ENCODE peak calls at places on chromosomes 5 and 9, in six cellular contexts. Q is H1, S is HepG2, J is SK-N-SH, T is K562, O is GM12878. I is an unnamed sample.

GRCh38 chr9:123434619-123435240 is 78.7 kb downstream of the CRB2 start:
- DNase-seq in Q (peak), S (peak), J (peak), T (peak), O (no peak), I (no peak)

GRCh38 chr5:31911291-31912265 is 262.5 kb downstream of the GOLPH3 start:
- DNase-seq in Q (no peak), S (no peak), J (no peak), T (no peak), O (no peak), I (no peak)

GRCh38 chr5:172403191-172403794 is 51.0 kb downstream of the SH3PXD2B start:
- DNase-seq in Q (peak), S (no peak), J (no peak), T (no peak), O (no peak), I (no peak)

GRCh38 chr9:35755071-35755470 is 995 bp upstream of the MSMP start:
- DNase-seq in Q (no peak), S (no peak), J (no peak), T (no peak), O (no peak), I (no peak)

GRCh38 chr5:83149671-83150070 is 72.3 kb downstream of the XRCC4 start:
- DNase-seq in Q (no peak), S (no peak), J (no peak), T (no peak), O (no peak), I (no peak)

GRCh38 chr9:23342296-23342695 is 483.7 kb downstream of the ELAVL2 start:
- DNase-seq in Q (no peak), S (peak), J (no peak), T (no peak), O (no peak), I (no peak)

GRCh38 chr5:84016090-84016489 is 295.4 kb upstream of the HAPLN1 start:
- DNase-seq in Q (no peak), S (no peak), J (no peak), T (no peak), O (no peak), I (no peak)

GRCh38 chr5:176397736-176398420 is 9.3 kb downstream of the HIGD2A start:
- DNase-seq in Q (no peak), S (no peak), J (no peak), T (no peak), O (no peak), I (no peak)

GRCh38 chr5:72517961-72518690 is 10.9 kb upstream of the ZNF366 start:
- DNase-seq in Q (no peak), S (peak), J (no peak), T (no peak), O (no peak), I (peak)

GRCh38 chr5:96823900-96824351 is 16.2 kb upstream of the ERAP1 start:
- DNase-seq in Q (no peak), S (peak), J (peak), T (no peak), O (no peak), I (no peak)

GRCh38 chr9:133440884-133441283 is 18.7 kb downstream of the ADAMTS13 start:
- DNase-seq in Q (no peak), S (no peak), J (no peak), T (peak), O (no peak), I (no peak)

GRCh38 chr5:171852255-171852681 is 66.7 kb downstream of the SMIM23 start:
- DNase-seq in Q (no peak), S (no peak), J (no peak), T (peak), O (no peak), I (peak)

GRCh38 chr5:149452665-149453617 is 73.8 kb upstream of the IL17B start:
- DNase-seq in Q (no peak), S (peak), J (no peak), T (no peak), O (no peak), I (no peak)

GRCh38 chr5:126373621-126374416 is 49.4 kb upstream of the GRAMD2B start:
- DNase-seq in Q (no peak), S (no peak), J (no peak), T (no peak), O (no peak), I (no peak)

GRCh38 chr5:126369995-126370731 is 53.0 kb upstream of the GRAMD2B start:
- DNase-seq in Q (no peak), S (peak), J (peak), T (no peak), O (no peak), I (no peak)

GRCh38 chr5:126368239-126368812 is 54.9 kb upstream of the GRAMD2B start:
- DNase-seq in Q (peak), S (peak), J (no peak), T (no peak), O (no peak), I (no peak)

GRCh38 chr5:126369083-126369482 is 54.1 kb upstream of the GRAMD2B start:
- DNase-seq in Q (no peak), S (no peak), J (no peak), T (no peak), O (no peak), I (no peak)

GRCh38 chr5:126370796-126371718 is 52.2 kb upstream of the GRAMD2B start:
- DNase-seq in Q (no peak), S (peak), J (peak), T (no peak), O (no peak), I (no peak)
- TF ChIP-seq POLR2AphosphoS5 in Q (no peak), S (peak), J (peak), T (no peak), O (no peak), I (no peak)

GRCh38 chr5:122187426-122187825 is 58.1 kb downstream of the ZNF474 start:
- DNase-seq in Q (no peak), S (no peak), J (peak), T (no peak), O (no peak), I (no peak)

GRCh38 chr5:122190156-122190555 is 60.8 kb downstream of the ZNF474 start:
- DNase-seq in Q (no peak), S (no peak), J (no peak), T (no peak), O (no peak), I (no peak)

GRCh38 chr5:122192477-122192876 is 63.1 kb downstream of the ZNF474 start:
- DNase-seq in Q (no peak), S (no peak), J (no peak), T (no peak), O (no peak), I (no peak)

GRCh38 chr5:122195784-122196394 is 66.5 kb downstream of the ZNF474 start:
- DNase-seq in Q (peak), S (peak), J (peak), T (peak), O (no peak), I (no peak)

DNA sequence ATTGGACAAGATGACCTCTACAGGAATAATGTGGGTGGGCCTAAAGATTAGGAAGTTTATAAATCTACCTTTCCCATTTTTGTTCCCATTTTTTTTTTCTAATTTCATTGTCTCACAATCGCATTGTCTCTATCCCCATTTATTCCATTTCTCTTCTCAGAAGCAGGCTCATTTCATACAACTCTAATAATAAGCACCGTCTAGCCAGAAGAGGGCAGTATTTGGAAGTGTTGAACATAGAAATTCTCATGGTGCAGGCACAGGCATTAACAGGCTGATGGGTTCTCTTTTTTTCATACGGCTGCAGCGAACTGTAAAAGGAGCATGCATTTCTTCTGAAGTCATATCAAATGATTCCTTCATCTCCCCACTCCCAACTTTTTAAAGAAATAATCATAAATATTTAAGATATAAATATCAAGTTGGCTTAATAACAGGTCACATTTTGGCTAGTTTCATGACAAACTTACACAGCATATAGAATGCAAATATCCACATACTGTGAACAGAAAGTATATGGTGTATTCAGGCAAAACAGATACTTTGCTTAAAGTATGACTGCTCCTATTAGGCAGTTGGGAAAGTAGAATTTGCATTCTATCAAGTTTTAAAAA is 63.6 kb downstream of the ZNF474 start:
- DNase-seq in Q (no peak), S (peak), J (peak), T (peak), O (peak), I (peak)
- TF ChIP-seq CTCF in Q (peak), S (peak), J (peak), T (peak), O (peak), I (peak)

GRCh38 chr5:177473461-177473991 is at the start of gene DBN1:
- DNase-seq in Q (peak), S (no peak), J (peak), T (peak), O (no peak), I (no peak)
- TF ChIP-seq GABPA in Q (no peak), S (no peak), J (no peak), T (no peak), O (no peak), I (no peak)

GRCh38 chr5:57207681-57208080 is 33.8 kb downstream of the GPBP1 start:
- DNase-seq in Q (peak), S (no peak), J (no peak), T (no peak), O (no peak), I (no peak)
- TF ChIP-seq POLR2AphosphoS5 in Q (no peak), S (no peak), J (no peak), T (no peak), O (no peak), I (no peak)

GRCh38 chr9:114384836-114385411 is 2.9 kb downstream of the AKNA start:
- DNase-seq in Q (no peak), S (no peak), J (no peak), T (no peak), O (no peak), I (no peak)
- TF ChIP-seq CTCF in Q (no peak), S (no peak), J (no peak), T (no peak), O (no peak), I (no peak)

GRCh38 chr5:81303563-81303962 is 2.2 kb downstream of the ZCCHC9 start:
- DNase-seq in Q (no peak), S (peak), J (no peak), T (no peak), O (no peak), I (no peak)
- TF ChIP-seq GABPA in Q (no peak), S (no peak), J (no peak), T (no peak), O (no peak), I (no peak)

GRCh38 chr9:120912958-120913672 is 13.5 kb downstream of the TRAF1 start:
- DNase-seq in Q (no peak), S (no peak), J (no peak), T (no peak), O (no peak), I (no peak)
- TF ChIP-seq POLR2AphosphoS5 in Q (no peak), S (no peak), J (no peak), T (no peak), O (peak), I (no peak)

I was measured in HL-60.